ENCODE peak calls at places on chromosomes 16 and 17, in six cellular contexts. One of them, this sample, is unnamed.

GRCh38 chr16:67873435-67874146 is 739 bp downstream of the EDC4 start:
- DNase-seq in neural progenitor cell: no peak
- DNase-seq in Calu3: no peak
- DNase-seq in GM23338: peak
- DNase-seq in ovary: no peak
- DNase-seq in AG09309: no peak
- DNase-seq in this sample: no peak

GRCh38 chr16:48353565-48354163 is 31.5 kb downstream of the SIAH1 start:
- DNase-seq in Calu3: peak
- DNase-seq in ovary: peak
- DNase-seq in GM23338: peak
- DNase-seq in AG09309: peak
- DNase-seq in neural progenitor cell: peak
- DNase-seq in this sample: peak

GRCh38 chr17:29573871-29574731 is 5.6 kb downstream of the TP53I13 start:
- DNase-seq in GM23338: no peak
- DNase-seq in neural progenitor cell: no peak
- DNase-seq in ovary: no peak
- DNase-seq in Calu3: no peak
- DNase-seq in AG09309: no peak
- DNase-seq in this sample: no peak

GRCh38 chr17:9072626-9073339 is 51.5 kb downstream of the NTN1 start:
- DNase-seq in ovary: peak
- DNase-seq in neural progenitor cell: no peak
- DNase-seq in GM23338: no peak
- DNase-seq in Calu3: no peak
- DNase-seq in AG09309: no peak
- DNase-seq in this sample: no peak

GRCh38 chr16:22296225-22297113 is 740 bp upstream of the POLR3E start:
- DNase-seq in AG09309: no peak
- DNase-seq in GM23338: peak
- DNase-seq in ovary: no peak
- DNase-seq in Calu3: no peak
- DNase-seq in neural progenitor cell: peak
- DNase-seq in this sample: no peak

GRCh38 chr17:77451894-77452852 is 311.4 kb downstream of the SEC14L1 start:
- DNase-seq in GM23338: peak
- DNase-seq in AG09309: no peak
- DNase-seq in Calu3: peak
- DNase-seq in neural progenitor cell: peak
- DNase-seq in ovary: peak
- DNase-seq in this sample: no peak

GRCh38 chr17:47694818-47695663 is 1.1 kb downstream of the TBKBP1 start:
- DNase-seq in Calu3: no peak
- DNase-seq in neural progenitor cell: peak
- DNase-seq in ovary: peak
- DNase-seq in AG09309: no peak
- DNase-seq in GM23338: peak
- DNase-seq in this sample: peak

GRCh38 chr17:80978499-80979497 is 12.8 kb upstream of the CHMP6 start:
- DNase-seq in GM23338: no peak
- DNase-seq in Calu3: no peak
- DNase-seq in ovary: no peak
- DNase-seq in neural progenitor cell: no peak
- DNase-seq in AG09309: no peak
- DNase-seq in this sample: no peak

GRCh38 chr16:3152022-3152272 is 17.1 kb downstream of the ZNF213 start:
- DNase-seq in GM23338: no peak
- DNase-seq in neural progenitor cell: no peak
- DNase-seq in AG09309: no peak
- DNase-seq in ovary: peak
- DNase-seq in Calu3: no peak
- DNase-seq in this sample: peak

GRCh38 chr17:17239832-17240231 is 2.9 kb upstream of the FLCN start:
- DNase-seq in AG09309: no peak
- DNase-seq in GM23338: no peak
- DNase-seq in neural progenitor cell: no peak
- DNase-seq in ovary: no peak
- DNase-seq in Calu3: no peak
- DNase-seq in this sample: no peak

GRCh38 chr16:11726008-11726407 is 16.6 kb downstream of the TXNDC11 start:
- DNase-seq in GM23338: no peak
- DNase-seq in AG09309: no peak
- DNase-seq in Calu3: peak
- DNase-seq in ovary: no peak
- DNase-seq in neural progenitor cell: no peak
- DNase-seq in this sample: no peak

GRCh38 chr17:36880506-36880905 is 56.8 kb upstream of the LHX1 start:
- DNase-seq in ovary: no peak
- DNase-seq in Calu3: no peak
- DNase-seq in GM23338: no peak
- DNase-seq in AG09309: no peak
- DNase-seq in neural progenitor cell: no peak
- DNase-seq in this sample: no peak

GRCh38 chr16:77881355-77882003 is 93.1 kb downstream of the VAT1L start:
- DNase-seq in ovary: no peak
- DNase-seq in AG09309: no peak
- DNase-seq in Calu3: no peak
- DNase-seq in GM23338: no peak
- DNase-seq in neural progenitor cell: no peak
- DNase-seq in this sample: no peak

GRCh38 chr17:77526728-77527355 is 386.1 kb downstream of the SEC14L1 start:
- DNase-seq in neural progenitor cell: no peak
- DNase-seq in GM23338: no peak
- DNase-seq in AG09309: no peak
- DNase-seq in ovary: no peak
- DNase-seq in Calu3: no peak
- DNase-seq in this sample: no peak

GRCh38 chr17:65537845-65538678 is 23.4 kb downstream of the AXIN2 start:
- DNase-seq in AG09309: no peak
- DNase-seq in neural progenitor cell: no peak
- DNase-seq in ovary: no peak
- DNase-seq in GM23338: no peak
- DNase-seq in Calu3: no peak
- DNase-seq in this sample: no peak

GRCh38 chr16:84155226-84155625 is 10.1 kb downstream of the DNAAF1 start:
- DNase-seq in AG09309: no peak
- DNase-seq in neural progenitor cell: no peak
- DNase-seq in GM23338: no peak
- DNase-seq in ovary: no peak
- DNase-seq in Calu3: no peak
- DNase-seq in this sample: no peak

GRCh38 chr17:82802141-82802540 is 37.7 kb downstream of the ZNF750 start:
- DNase-seq in neural progenitor cell: no peak
- DNase-seq in ovary: no peak
- DNase-seq in AG09309: no peak
- DNase-seq in GM23338: no peak
- DNase-seq in Calu3: no peak
- DNase-seq in this sample: no peak

GRCh38 chr16:19203374-19203966 is 35.4 kb downstream of the SYT17 start:
- DNase-seq in ovary: no peak
- DNase-seq in neural progenitor cell: no peak
- DNase-seq in AG09309: no peak
- DNase-seq in Calu3: no peak
- DNase-seq in GM23338: no peak
- DNase-seq in this sample: no peak

GRCh38 chr16:27333549-27333948 is 19.8 kb downstream of the IL4R start:
- DNase-seq in Calu3: no peak
- DNase-seq in AG09309: no peak
- DNase-seq in neural progenitor cell: no peak
- DNase-seq in GM23338: no peak
- DNase-seq in ovary: no peak
- DNase-seq in this sample: no peak

GRCh38 chr17:46943511-46944393 is 20.8 kb downstream of the GOSR2 start:
- DNase-seq in GM23338: peak
- DNase-seq in ovary: peak
- DNase-seq in Calu3: no peak
- DNase-seq in neural progenitor cell: peak
- DNase-seq in AG09309: no peak
- DNase-seq in this sample: no peak

GRCh38 chr17:19448341-19449268 is 37.6 kb downstream of the RNF112 start:
- DNase-seq in neural progenitor cell: no peak
- DNase-seq in Calu3: peak
- DNase-seq in AG09309: peak
- DNase-seq in GM23338: no peak
- DNase-seq in ovary: no peak
- DNase-seq in this sample: no peak

GRCh38 chr16:28572659-28573510 is 19.2 kb downstream of the SGF29 start:
- DNase-seq in GM23338: peak
- DNase-seq in ovary: peak
- DNase-seq in AG09309: no peak
- DNase-seq in Calu3: no peak
- DNase-seq in neural progenitor cell: peak
- DNase-seq in this sample: no peak

DNA sequence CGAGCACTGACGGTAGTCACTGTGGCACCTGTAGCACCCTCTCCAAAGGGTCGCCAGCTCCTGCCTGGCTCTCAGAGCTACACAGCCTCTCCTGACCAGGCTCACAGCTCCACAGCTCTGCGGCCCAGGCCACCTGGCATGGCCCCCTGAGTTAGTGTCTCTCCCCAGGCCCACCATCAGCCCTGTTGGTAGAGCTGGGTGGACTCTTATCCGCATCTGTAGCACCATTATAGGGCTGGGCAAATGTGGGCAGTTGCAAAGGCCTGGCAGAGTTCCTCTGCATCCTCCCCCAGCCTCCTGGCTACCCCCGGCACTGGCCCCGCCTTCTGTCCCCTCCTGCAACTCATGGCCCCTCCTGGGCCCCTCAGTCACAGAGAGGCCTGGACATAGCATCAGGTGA is 18.2 kb downstream of the SCGB1C2 start:
- DNase-seq in Calu3: no peak
- DNase-seq in neural progenitor cell: no peak
- DNase-seq in GM23338: no peak
- DNase-seq in ovary: no peak
- DNase-seq in AG09309: no peak
- DNase-seq in this sample: no peak
- TF ChIP-seq CTCF in Calu3: no peak
- TF ChIP-seq CTCF in neural progenitor cell: no peak
- TF ChIP-seq CTCF in GM23338: no peak
- TF ChIP-seq CTCF in ovary: no peak
- TF ChIP-seq CTCF in AG09309: no peak
- TF ChIP-seq CTCF in this sample: no peak

GRCh38 chr17:39923836-39924690 is 3.3 kb downstream of the ORMDL3 start:
- DNase-seq in Calu3: peak
- DNase-seq in GM23338: no peak
- DNase-seq in AG09309: no peak
- DNase-seq in neural progenitor cell: peak
- DNase-seq in ovary: no peak
- DNase-seq in this sample: no peak
- TF ChIP-seq CTCF in Calu3: no peak
- TF ChIP-seq CTCF in GM23338: no peak
- TF ChIP-seq CTCF in AG09309: no peak
- TF ChIP-seq CTCF in neural progenitor cell: peak
- TF ChIP-seq CTCF in ovary: no peak
- TF ChIP-seq CTCF in this sample: no peak

DNA sequence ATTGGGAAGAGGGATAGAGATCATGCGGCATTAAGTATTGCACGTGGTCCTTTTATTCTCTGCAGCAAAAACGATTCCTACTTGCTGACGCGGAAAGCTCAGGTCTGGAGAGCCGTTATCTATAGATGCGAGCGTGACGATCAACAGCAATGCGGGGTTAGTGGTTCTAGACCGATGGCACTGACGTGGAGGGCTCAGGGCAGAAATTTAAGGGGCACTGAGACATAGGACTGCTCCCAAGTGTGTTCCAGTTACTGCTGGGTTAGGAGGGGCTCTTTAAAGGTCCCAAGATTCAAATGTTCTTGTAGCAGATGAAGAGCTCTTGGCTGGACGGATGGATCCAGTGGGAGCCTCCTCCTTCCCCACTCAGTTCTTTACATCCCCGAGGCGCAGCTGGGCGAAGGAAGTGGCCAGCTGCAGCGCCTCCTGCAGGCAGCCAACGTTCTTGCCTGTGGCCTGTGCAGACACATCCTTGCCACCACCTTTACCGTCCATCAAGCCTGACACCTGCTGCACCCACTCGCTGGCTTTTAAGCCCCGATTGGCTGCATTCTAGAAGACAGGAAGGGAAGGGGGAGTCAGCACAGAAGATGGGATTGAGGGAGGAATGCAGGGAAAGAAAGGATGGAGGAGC is 732 bp upstream of the EXOSC6 start:
- DNase-seq in neural progenitor cell: peak
- DNase-seq in ovary: no peak
- DNase-seq in GM23338: peak
- DNase-seq in AG09309: no peak
- DNase-seq in Calu3: peak
- DNase-seq in this sample: peak
- TF ChIP-seq CTCF in neural progenitor cell: peak
- TF ChIP-seq CTCF in ovary: no peak
- TF ChIP-seq CTCF in GM23338: peak
- TF ChIP-seq CTCF in AG09309: peak
- TF ChIP-seq CTCF in Calu3: peak
- TF ChIP-seq CTCF in this sample: peak

GRCh38 chr17:75759457-75759856 is 5.5 kb downstream of the GALK1 start:
- DNase-seq in ovary: no peak
- DNase-seq in AG09309: no peak
- DNase-seq in neural progenitor cell: no peak
- DNase-seq in GM23338: no peak
- DNase-seq in Calu3: no peak
- DNase-seq in this sample: no peak

GRCh38 chr17:75757086-75757681 is 7.8 kb downstream of the GALK1 start:
- DNase-seq in GM23338: no peak
- DNase-seq in neural progenitor cell: no peak
- DNase-seq in ovary: no peak
- DNase-seq in AG09309: no peak
- DNase-seq in Calu3: no peak
- DNase-seq in this sample: no peak

GRCh38 chr17:75755990-75756389 is 9.0 kb downstream of the GALK1 start:
- DNase-seq in ovary: no peak
- DNase-seq in neural progenitor cell: no peak
- DNase-seq in Calu3: no peak
- DNase-seq in AG09309: no peak
- DNase-seq in GM23338: no peak
- DNase-seq in this sample: no peak

GRCh38 chr17:75756451-75757085 is 8.4 kb downstream of the GALK1 start:
- DNase-seq in ovary: no peak
- DNase-seq in AG09309: no peak
- DNase-seq in GM23338: no peak
- DNase-seq in neural progenitor cell: no peak
- DNase-seq in Calu3: no peak
- DNase-seq in this sample: no peak

DNA sequence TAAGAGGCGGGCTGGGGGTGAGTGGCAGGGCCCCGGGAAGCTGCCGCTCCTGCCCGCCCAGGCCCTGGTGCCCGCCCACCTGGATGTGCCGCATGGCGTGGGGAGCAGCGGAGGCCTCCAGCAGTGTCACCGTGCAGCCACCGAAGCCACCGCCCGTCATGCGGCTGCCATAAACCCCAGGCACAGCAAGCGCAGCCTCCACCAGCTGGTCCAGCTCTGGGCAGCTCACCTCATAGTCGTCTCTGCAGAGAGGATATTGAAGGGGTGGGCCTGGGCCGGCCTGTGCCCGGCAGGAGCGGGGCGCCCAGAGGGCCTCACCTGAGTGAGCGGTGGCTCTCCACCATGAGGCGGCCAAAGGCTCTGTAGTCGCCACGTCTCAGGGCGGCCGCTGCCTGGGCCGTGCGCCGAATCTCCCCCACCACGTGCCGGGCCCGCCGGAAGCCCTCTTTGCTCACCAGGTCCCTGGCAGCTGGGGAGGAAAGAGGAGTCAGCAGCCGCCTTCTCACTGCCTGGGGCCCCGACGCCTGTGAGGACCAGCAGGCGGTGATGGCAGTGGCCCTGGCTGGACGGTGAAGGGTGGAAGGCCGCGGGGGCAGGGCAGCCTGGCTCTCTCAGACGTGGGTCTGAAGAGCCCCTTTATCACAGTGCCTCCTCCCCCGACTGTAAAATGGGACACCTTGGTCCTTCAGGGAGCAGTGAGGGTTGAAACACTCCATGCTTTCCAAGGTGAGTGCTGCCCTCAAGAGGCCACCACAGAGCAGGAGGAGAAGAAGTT is 6.7 kb downstream of the GALK1 start:
- DNase-seq in neural progenitor cell: no peak
- DNase-seq in GM23338: peak
- DNase-seq in AG09309: no peak
- DNase-seq in ovary: no peak
- DNase-seq in Calu3: no peak
- DNase-seq in this sample: no peak
- TF ChIP-seq CTCF in neural progenitor cell: peak
- TF ChIP-seq CTCF in GM23338: peak
- TF ChIP-seq CTCF in AG09309: peak
- TF ChIP-seq CTCF in ovary: no peak
- TF ChIP-seq CTCF in Calu3: peak
- TF ChIP-seq CTCF in this sample: peak